ENCODE peak calls at places on chromosomes 4 and X, in nine cellular contexts. M is NCI-H1092, L is A549, J is epithelial cell of prostate, X is NCI-H2081, U is AG08395, W is progenitor cell of endocrine pancreas, G is GM04503, H is neural crest cell. T is an unnamed sample.

GRCh38 chr4:84750260-84750955 is 167.5 kb downstream of the CDS1 start:
- DNase-seq in M (peak), L (peak), W (no peak), U (peak), H (no peak), J (no peak), G (no peak), X (peak), T (peak)

GRCh38 chrX:1385251-1385794 is 6.6 kb downstream of the SLC25A6 start:
- DNase-seq in L (no peak), M (no peak), X (no peak), G (no peak), H (no peak), J (no peak), W (no peak), U (no peak), T (no peak)

GRCh38 chrX:13489451-13489850 is 80.0 kb upstream of the EGFL6 start:
- DNase-seq in X (no peak), M (no peak), U (peak), G (no peak), L (no peak), W (no peak), J (peak), H (no peak), T (peak)

GRCh38 chrX:153687121-153688039 is at the start of gene SLC6A8:
- DNase-seq in U (peak), M (peak), L (peak), W (peak), J (no peak), X (peak), H (peak), G (no peak), T (peak)

GRCh38 chr4:89586864-89587263 is 250.1 kb downstream of the SNCA start:
- DNase-seq in W (no peak), G (no peak), L (no peak), U (peak), H (no peak), M (no peak), J (no peak), X (peak), T (peak)

GRCh38 chr4:166014411-166014810 is 141.4 kb downstream of the TLL1 start:
- DNase-seq in M (no peak), G (no peak), W (no peak), L (no peak), X (no peak), U (no peak), H (no peak), J (peak), T (peak)

GRCh38 chr4:32423267-32423666 is 1703.1 kb downstream of the PCDH7 start:
- DNase-seq in J (no peak), G (no peak), X (no peak), H (no peak), M (no peak), L (no peak), U (no peak), W (no peak), T (no peak)

GRCh38 chrX:76427560-76428242 is at the start of gene MAGEE1:
- DNase-seq in J (no peak), H (peak), X (peak), U (peak), G (peak), M (peak), L (peak), W (peak), T (no peak)

GRCh38 chr4:48710446-48711209 is 69.5 kb downstream of the FRYL start:
- DNase-seq in W (no peak), L (no peak), H (no peak), M (no peak), X (no peak), U (no peak), G (no peak), J (no peak), T (no peak)

GRCh38 chrX:69077895-69078455 is 87.3 kb downstream of the PJA1 start:
- DNase-seq in X (no peak), U (no peak), H (no peak), J (no peak), W (no peak), L (no peak), M (no peak), G (no peak), T (no peak)

GRCh38 chrX:3403748-3404147 is 57.3 kb upstream of the MXRA5 start:
- DNase-seq in G (no peak), J (no peak), L (no peak), X (no peak), H (no peak), W (no peak), M (no peak), U (peak), T (no peak)

GRCh38 chr4:17009871-17010367 is 111.5 kb upstream of the LDB2 start:
- DNase-seq in U (no peak), H (no peak), X (no peak), M (no peak), J (no peak), L (no peak), G (no peak), W (no peak), T (no peak)

GRCh38 chr4:1195109-1195671 is 22.8 kb upstream of the SPON2 start:
- DNase-seq in H (no peak), X (no peak), M (no peak), W (no peak), J (no peak), U (no peak), G (no peak), L (no peak), T (no peak)